ENCODE peak calls at places on chromosomes 1 and 21, in five cellular contexts. Y is GM12878, P is HepG2, M is K562, T is HCT116. B is an unnamed sample.

GRCh38 chr1:17828991-17829390 is 73.9 kb downstream of the ACTL8 start:
- DNase-seq in Y (no peak), P (no peak), M (no peak), T (no peak), B (no peak)

GRCh38 chr1:178266619-178267066 is 172.7 kb downstream of the RASAL2 start:
- DNase-seq in Y (no peak), P (no peak), M (peak), T (no peak), B (no peak)

GRCh38 chr1:71494163-71494562 is 413.3 kb upstream of the ZRANB2 start:
- DNase-seq in Y (no peak), P (no peak), M (no peak), T (no peak), B (no peak)

GRCh38 chr1:116374340-116375164 is 1.5 kb downstream of the ATP1A1 start:
- DNase-seq in Y (no peak), P (peak), M (peak), T (no peak), B (no peak)

GRCh38 chr21:30249936-30250335 is 32.8 kb downstream of the KRTAP24-1 start:
- DNase-seq in Y (no peak), P (no peak), M (no peak), T (no peak), B (no peak)

GRCh38 chr1:86429830-86430229 is 5.9 kb downstream of the CLCA2 start:
- DNase-seq in Y (no peak), P (no peak), M (peak), T (no peak), B (no peak)

GRCh38 chr21:46227811-46228344 is 696 bp downstream of the LSS start:
- DNase-seq in Y (no peak), P (no peak), M (peak), T (no peak), B (no peak)

GRCh38 chr1:239262538-239262937 is 123.8 kb upstream of the CHRM3 start:
- DNase-seq in Y (no peak), P (no peak), M (no peak), T (no peak), B (no peak)

GRCh38 chr1:37998913-37999433 is 6.3 kb downstream of the FHL3 start:
- DNase-seq in Y (no peak), P (no peak), M (no peak), T (no peak), B (no peak)

GRCh38 chr1:248416226-248416625 is 13.4 kb downstream of the OR2T1 start:
- DNase-seq in Y (no peak), P (no peak), M (no peak), T (no peak), B (no peak)
- TF ChIP-seq ZBTB33 in Y (no peak), P (no peak), M (no peak), T (no peak), B (no peak)

DNA sequence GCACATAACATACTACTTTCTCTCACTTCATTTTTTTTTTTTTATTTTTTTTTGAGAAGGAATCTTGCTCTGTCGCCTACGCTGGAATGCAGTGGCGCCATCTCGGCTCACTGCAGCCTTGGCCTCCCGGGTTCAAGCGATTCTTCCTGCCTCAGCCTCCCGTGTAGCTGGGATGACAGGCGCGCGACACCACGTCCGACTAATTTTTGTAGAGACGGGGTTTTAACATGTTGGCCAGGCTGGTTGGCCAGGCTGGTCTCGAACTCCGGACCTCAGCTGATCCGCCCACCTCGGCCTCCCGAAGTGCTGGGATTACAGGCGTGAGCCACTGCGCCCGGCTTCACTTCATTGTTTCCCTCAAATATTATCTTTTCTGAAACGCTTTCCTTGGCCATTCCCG is 573 bp upstream of the PEX19 start:
- DNase-seq in Y (no peak), P (no peak), M (no peak), T (no peak), B (no peak)
- TF ChIP-seq CTCF in Y (no peak), P (no peak), M (no peak), T (no peak), B (no peak)

DNA sequence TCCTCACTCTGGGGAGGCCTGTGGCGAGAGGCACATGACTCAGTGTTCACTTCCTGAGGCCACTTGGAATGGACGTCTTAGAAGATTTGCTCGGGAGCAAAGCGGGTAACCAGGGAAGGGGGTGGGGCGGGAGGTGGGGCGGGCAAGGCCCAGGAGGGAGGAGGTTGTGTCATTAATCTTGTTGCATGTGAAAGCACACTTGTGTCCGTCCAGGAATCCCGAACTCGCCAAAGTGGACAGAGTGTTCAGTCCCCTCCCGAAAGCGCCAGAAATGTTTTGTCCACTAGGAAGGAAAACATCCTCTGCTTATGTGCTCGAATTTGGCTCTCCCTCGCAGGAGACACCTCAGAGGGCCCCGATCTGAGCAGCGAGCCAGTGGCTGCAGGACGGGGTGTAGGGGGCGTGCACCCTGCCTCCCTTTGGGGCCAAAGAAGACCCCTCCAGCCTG is 84.2 kb downstream of the SPSB1 start:
- DNase-seq in Y (no peak), P (no peak), M (no peak), T (no peak), B (no peak)
- TF ChIP-seq SIN3A in Y (no peak), P (no peak), M (no peak), T (no peak), B (no peak)

GRCh38 chr1:203524152-203524551 is 30.2 kb downstream of the OPTC start:
- DNase-seq in Y (no peak), P (no peak), M (no peak), T (no peak), B (no peak)
- TF ChIP-seq ZBTB33 in Y (no peak), P (no peak), M (no peak), T (no peak), B (no peak)

GRCh38 chr1:230407351-230407750 is 18.8 kb downstream of the PGBD5 start:
- DNase-seq in Y (no peak), P (no peak), M (peak), T (no peak), B (no peak)

GRCh38 chr1:230400007-230400344 is 26.2 kb downstream of the PGBD5 start:
- DNase-seq in Y (no peak), P (no peak), M (no peak), T (no peak), B (no peak)

GRCh38 chr1:230401096-230401495 is 25.0 kb downstream of the PGBD5 start:
- DNase-seq in Y (no peak), P (no peak), M (peak), T (no peak), B (no peak)

GRCh38 chr1:230401763-230402294 is 24.3 kb downstream of the PGBD5 start:
- DNase-seq in Y (no peak), P (no peak), M (no peak), T (no peak), B (peak)

GRCh38 chr1:230403442-230403841 is 22.7 kb downstream of the PGBD5 start:
- DNase-seq in Y (no peak), P (no peak), M (no peak), T (no peak), B (no peak)
- TF ChIP-seq CTCF in Y (peak), P (peak), M (peak), T (no peak), B (no peak)

DNA sequence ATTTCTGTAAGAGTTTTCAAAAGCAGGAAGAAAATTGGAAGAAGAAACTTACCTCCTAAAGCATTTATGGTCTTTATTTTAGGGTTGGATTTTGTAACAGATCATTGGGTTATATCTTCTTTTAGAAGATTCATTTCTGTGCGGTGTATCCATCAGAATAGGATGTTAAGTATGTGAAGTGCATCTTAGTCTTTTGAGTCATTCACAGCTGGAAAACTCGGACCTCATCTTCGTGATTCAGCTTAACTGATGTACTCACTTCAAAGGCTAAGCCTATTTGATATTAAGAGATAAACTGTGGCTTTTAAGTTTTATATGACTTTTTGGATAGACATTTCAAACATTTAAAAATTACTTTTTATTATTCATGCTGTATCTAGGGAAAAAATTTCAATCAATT is 56.3 kb downstream of the GIPC2 start:
- DNase-seq in Y (no peak), P (no peak), M (no peak), T (no peak), B (no peak)
- TF ChIP-seq SIN3A in Y (no peak), P (no peak), M (no peak), T (no peak), B (no peak)

DNA sequence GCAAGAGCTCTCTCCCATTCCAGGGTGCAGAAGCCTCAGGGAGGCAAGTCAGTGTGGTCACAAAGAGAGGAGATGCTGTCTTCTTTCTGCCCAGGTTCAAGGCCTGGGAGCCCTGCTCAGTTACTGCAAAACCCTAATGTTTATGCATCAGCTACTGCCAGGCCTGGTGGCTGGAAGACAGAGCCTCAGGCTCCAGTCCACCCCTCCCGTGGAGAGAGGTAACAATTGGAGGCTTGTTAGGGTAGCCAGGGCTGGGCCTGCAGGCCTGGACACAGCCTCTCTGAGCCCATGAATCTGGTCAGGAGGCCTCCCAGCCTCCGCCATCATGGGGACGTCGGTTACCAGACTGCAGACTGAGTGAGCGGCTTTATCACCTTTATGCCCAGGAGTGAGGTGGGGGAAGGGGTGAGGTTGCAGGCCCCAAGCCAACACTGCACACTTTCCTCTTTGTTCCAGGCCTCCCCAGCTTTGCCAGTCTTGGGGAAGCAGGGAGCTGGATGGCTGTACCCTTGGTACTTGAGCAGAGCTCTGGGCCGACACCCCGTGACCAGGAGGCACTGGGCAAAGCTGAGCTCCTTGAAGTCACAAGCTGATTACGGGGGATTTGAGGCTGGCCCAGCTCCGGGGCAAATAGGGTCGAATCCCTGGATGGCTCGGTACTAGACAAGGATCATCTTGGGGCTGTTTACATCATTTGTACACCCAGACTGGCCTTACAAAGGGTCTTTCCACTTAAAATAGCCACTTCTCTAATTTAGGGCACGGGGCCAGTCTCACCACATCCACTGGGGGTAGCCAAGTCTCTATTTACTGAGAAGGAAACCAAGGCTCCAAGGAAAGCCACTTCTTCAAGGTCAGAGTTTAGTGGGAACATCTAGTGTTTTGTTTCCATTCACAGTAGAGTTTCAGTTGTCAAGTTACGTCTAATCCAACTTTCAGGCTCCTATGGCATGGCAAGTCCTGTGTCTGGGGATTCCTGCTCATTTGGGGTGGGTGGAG is 5.2 kb downstream of the SLC2A1 start:
- DNase-seq in Y (no peak), P (no peak), M (no peak), T (no peak), B (peak)
- TF ChIP-seq ZBTB33 in Y (no peak), P (no peak), M (no peak), T (no peak), B (no peak)